ENCODE peak calls at places on chromosomes 6 and 20, in nine cellular contexts. One of them, this sample, is unnamed.

GRCh38 chr6:34465551-34466241 is at the start of gene PACSIN1:
- DNase-seq in WTC11: peak; percentile 73
- DNase-seq in cardiac fibroblast: no peak
- DNase-seq in GM13976: peak; percentile 68
- DNase-seq in A549: no peak
- DNase-seq in AG10803: no peak
- DNase-seq in endodermal cell: peak; percentile 92
- DNase-seq in fibroblast of the aortic adventitia: no peak
- DNase-seq in tibial artery: no peak
- DNase-seq in this sample: no peak

GRCh38 chr6:159174263-159174974 is 5.2 kb downstream of the FNDC1 start:
- DNase-seq in WTC11: peak; percentile 83
- DNase-seq in cardiac fibroblast: peak; percentile 78
- DNase-seq in GM13976: peak; percentile 79
- DNase-seq in A549: peak; percentile 53
- DNase-seq in AG10803: peak; percentile 77
- DNase-seq in endodermal cell: peak; percentile 93
- DNase-seq in fibroblast of the aortic adventitia: peak; percentile 81
- DNase-seq in tibial artery: peak; percentile 65
- DNase-seq in this sample: no peak

GRCh38 chr6:43683708-43684455 is 3.7 kb downstream of the MRPS18A start:
- DNase-seq in WTC11: no peak
- DNase-seq in cardiac fibroblast: no peak
- DNase-seq in GM13976: no peak
- DNase-seq in A549: no peak
- DNase-seq in AG10803: no peak
- DNase-seq in endodermal cell: no peak
- DNase-seq in fibroblast of the aortic adventitia: no peak
- DNase-seq in tibial artery: no peak
- DNase-seq in this sample: no peak

GRCh38 chr20:58389324-58389967 is 417 bp downstream of the VAPB start:
- DNase-seq in WTC11: peak; percentile 50
- DNase-seq in cardiac fibroblast: peak; percentile 40
- DNase-seq in GM13976: peak; percentile 49
- DNase-seq in A549: peak; percentile 42
- DNase-seq in AG10803: peak; percentile 49
- DNase-seq in endodermal cell: no peak
- DNase-seq in fibroblast of the aortic adventitia: no peak
- DNase-seq in tibial artery: peak; percentile 25
- DNase-seq in this sample: no peak

GRCh38 chr6:134422426-134423231 is 104.7 kb upstream of the SGK1 start:
- DNase-seq in WTC11: no peak
- DNase-seq in cardiac fibroblast: peak; percentile 99
- DNase-seq in GM13976: no peak
- DNase-seq in A549: peak; percentile 85
- DNase-seq in AG10803: peak; percentile 99
- DNase-seq in endodermal cell: no peak
- DNase-seq in fibroblast of the aortic adventitia: peak; percentile 99
- DNase-seq in tibial artery: no peak
- DNase-seq in this sample: peak; percentile 86

GRCh38 chr20:34829191-34829590 is 3.7 kb upstream of the NCOA6 start:
- DNase-seq in WTC11: no peak
- DNase-seq in cardiac fibroblast: no peak
- DNase-seq in GM13976: no peak
- DNase-seq in A549: peak; percentile 10
- DNase-seq in AG10803: no peak
- DNase-seq in endodermal cell: no peak
- DNase-seq in fibroblast of the aortic adventitia: no peak
- DNase-seq in tibial artery: no peak
- DNase-seq in this sample: no peak

GRCh38 chr6:68697394-68697793 is 62.3 kb downstream of the ADGRB3 start:
- DNase-seq in WTC11: no peak
- DNase-seq in cardiac fibroblast: no peak
- DNase-seq in GM13976: no peak
- DNase-seq in A549: no peak
- DNase-seq in AG10803: no peak
- DNase-seq in endodermal cell: no peak
- DNase-seq in fibroblast of the aortic adventitia: no peak
- DNase-seq in tibial artery: no peak
- DNase-seq in this sample: no peak

GRCh38 chr6:113995632-113996031 is 24.7 kb upstream of the HDAC2 start:
- DNase-seq in WTC11: no peak
- DNase-seq in cardiac fibroblast: peak; percentile 99
- DNase-seq in GM13976: no peak
- DNase-seq in A549: peak; percentile 58
- DNase-seq in AG10803: peak; percentile 97
- DNase-seq in endodermal cell: peak; percentile 70
- DNase-seq in fibroblast of the aortic adventitia: peak; percentile 95
- DNase-seq in tibial artery: no peak
- DNase-seq in this sample: peak; percentile 76

GRCh38 chr6:139763468-139764214 is 389.2 kb upstream of the CITED2 start:
- DNase-seq in WTC11: no peak
- DNase-seq in cardiac fibroblast: peak; percentile 74
- DNase-seq in GM13976: no peak
- DNase-seq in A549: no peak
- DNase-seq in AG10803: peak; percentile 64
- DNase-seq in endodermal cell: no peak
- DNase-seq in fibroblast of the aortic adventitia: no peak
- DNase-seq in tibial artery: no peak
- DNase-seq in this sample: no peak

GRCh38 chr6:139764498-139764986 is 390.1 kb upstream of the CITED2 start:
- DNase-seq in WTC11: no peak
- DNase-seq in cardiac fibroblast: peak; percentile 98
- DNase-seq in GM13976: peak; percentile 32
- DNase-seq in A549: peak; percentile 72
- DNase-seq in AG10803: peak; percentile 99
- DNase-seq in endodermal cell: peak; percentile 56
- DNase-seq in fibroblast of the aortic adventitia: peak; percentile 94
- DNase-seq in tibial artery: peak; percentile 26
- DNase-seq in this sample: no peak

GRCh38 chr6:139765825-139766285 is 391.4 kb upstream of the CITED2 start:
- DNase-seq in WTC11: no peak
- DNase-seq in cardiac fibroblast: peak; percentile 61
- DNase-seq in GM13976: no peak
- DNase-seq in A549: peak; percentile 64
- DNase-seq in AG10803: peak; percentile 33
- DNase-seq in endodermal cell: no peak
- DNase-seq in fibroblast of the aortic adventitia: peak; percentile 34
- DNase-seq in tibial artery: no peak
- DNase-seq in this sample: no peak

GRCh38 chr6:139766796-139767195 is 392.3 kb upstream of the CITED2 start:
- DNase-seq in WTC11: no peak
- DNase-seq in cardiac fibroblast: no peak
- DNase-seq in GM13976: no peak
- DNase-seq in A549: no peak
- DNase-seq in AG10803: no peak
- DNase-seq in endodermal cell: no peak
- DNase-seq in fibroblast of the aortic adventitia: no peak
- DNase-seq in tibial artery: no peak
- DNase-seq in this sample: no peak

GRCh38 chr6:139768196-139768595 is 393.7 kb upstream of the CITED2 start:
- DNase-seq in WTC11: no peak
- DNase-seq in cardiac fibroblast: no peak
- DNase-seq in GM13976: no peak
- DNase-seq in A549: no peak
- DNase-seq in AG10803: no peak
- DNase-seq in endodermal cell: no peak
- DNase-seq in fibroblast of the aortic adventitia: no peak
- DNase-seq in tibial artery: no peak
- DNase-seq in this sample: no peak
- TF ChIP-seq CTCF in WTC11: no peak
- TF ChIP-seq CTCF in cardiac fibroblast: no peak
- TF ChIP-seq CTCF in GM13976: no peak
- TF ChIP-seq CTCF in A549: no peak
- TF ChIP-seq CTCF in AG10803: no peak
- TF ChIP-seq CTCF in endodermal cell: no peak
- TF ChIP-seq CTCF in fibroblast of the aortic adventitia: no peak
- TF ChIP-seq CTCF in tibial artery: no peak
- TF ChIP-seq CTCF in this sample: no peak

GRCh38 chr6:71209206-71209605 is 79.4 kb upstream of the OGFRL1 start:
- DNase-seq in WTC11: no peak
- DNase-seq in cardiac fibroblast: no peak
- DNase-seq in GM13976: no peak
- DNase-seq in A549: no peak
- DNase-seq in AG10803: no peak
- DNase-seq in endodermal cell: no peak
- DNase-seq in fibroblast of the aortic adventitia: no peak
- DNase-seq in tibial artery: no peak
- DNase-seq in this sample: no peak

GRCh38 chr6:71203211-71203610 is 85.4 kb upstream of the OGFRL1 start:
- DNase-seq in WTC11: no peak
- DNase-seq in cardiac fibroblast: no peak
- DNase-seq in GM13976: no peak
- DNase-seq in A549: no peak
- DNase-seq in AG10803: no peak
- DNase-seq in endodermal cell: no peak
- DNase-seq in fibroblast of the aortic adventitia: no peak
- DNase-seq in tibial artery: no peak
- DNase-seq in this sample: no peak

GRCh38 chr6:71206086-71206485 is 82.5 kb upstream of the OGFRL1 start:
- DNase-seq in WTC11: no peak
- DNase-seq in cardiac fibroblast: no peak
- DNase-seq in GM13976: no peak
- DNase-seq in A549: no peak
- DNase-seq in AG10803: no peak
- DNase-seq in endodermal cell: no peak
- DNase-seq in fibroblast of the aortic adventitia: no peak
- DNase-seq in tibial artery: no peak
- DNase-seq in this sample: no peak

GRCh38 chr6:71204741-71205140 is 83.9 kb upstream of the OGFRL1 start:
- DNase-seq in WTC11: no peak
- DNase-seq in cardiac fibroblast: no peak
- DNase-seq in GM13976: no peak
- DNase-seq in A549: no peak
- DNase-seq in AG10803: peak; percentile 5
- DNase-seq in endodermal cell: no peak
- DNase-seq in fibroblast of the aortic adventitia: no peak
- DNase-seq in tibial artery: no peak
- DNase-seq in this sample: no peak

DNA sequence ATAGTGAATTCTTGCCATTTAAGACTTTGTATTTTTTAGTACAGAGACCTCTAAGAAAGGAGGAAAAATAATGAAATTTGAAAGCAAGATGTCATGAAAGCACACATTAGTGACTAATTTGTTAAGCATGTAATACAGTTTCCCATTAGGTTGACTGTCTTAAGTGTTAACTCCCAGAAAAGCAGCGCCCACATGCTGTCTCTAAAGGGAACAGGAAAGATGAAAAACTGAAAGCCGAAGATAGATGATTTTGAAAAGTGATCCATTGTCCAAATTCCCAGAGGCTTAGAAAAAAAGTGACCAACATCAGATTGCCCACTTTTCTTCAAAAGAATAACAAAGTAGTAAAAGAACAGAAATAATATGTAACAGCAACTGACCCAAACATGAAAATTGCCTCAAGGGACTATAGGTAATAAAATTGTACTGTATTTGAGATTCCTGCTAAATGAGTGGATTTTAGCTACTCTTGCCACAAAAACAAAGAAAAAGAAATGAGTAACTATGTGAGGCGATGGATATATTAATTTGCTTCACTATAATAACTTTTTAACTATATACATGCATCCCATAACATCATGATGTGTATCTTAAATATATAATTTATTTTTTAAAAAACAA is 83.2 kb upstream of the OGFRL1 start:
- DNase-seq in WTC11: no peak
- DNase-seq in cardiac fibroblast: peak; percentile 68
- DNase-seq in GM13976: no peak
- DNase-seq in A549: no peak
- DNase-seq in AG10803: peak; percentile 56
- DNase-seq in endodermal cell: no peak
- DNase-seq in fibroblast of the aortic adventitia: no peak
- DNase-seq in tibial artery: no peak
- DNase-seq in this sample: no peak
- TF ChIP-seq CTCF in WTC11: no peak
- TF ChIP-seq CTCF in cardiac fibroblast: peak; percentile 3
- TF ChIP-seq CTCF in GM13976: no peak
- TF ChIP-seq CTCF in A549: no peak
- TF ChIP-seq CTCF in AG10803: peak; percentile 10
- TF ChIP-seq CTCF in endodermal cell: no peak
- TF ChIP-seq CTCF in fibroblast of the aortic adventitia: no peak
- TF ChIP-seq CTCF in tibial artery: no peak
- TF ChIP-seq CTCF in this sample: no peak

GRCh38 chr20:61742097-61742805 is 323.4 kb downstream of the TAF4 start:
- DNase-seq in WTC11: no peak
- DNase-seq in cardiac fibroblast: no peak
- DNase-seq in GM13976: no peak
- DNase-seq in A549: no peak
- DNase-seq in AG10803: no peak
- DNase-seq in endodermal cell: no peak
- DNase-seq in fibroblast of the aortic adventitia: no peak
- DNase-seq in tibial artery: no peak
- DNase-seq in this sample: no peak
- TF ChIP-seq CTCF in WTC11: no peak
- TF ChIP-seq CTCF in cardiac fibroblast: no peak
- TF ChIP-seq CTCF in GM13976: no peak
- TF ChIP-seq CTCF in A549: no peak
- TF ChIP-seq CTCF in AG10803: no peak
- TF ChIP-seq CTCF in endodermal cell: peak; percentile 49
- TF ChIP-seq CTCF in fibroblast of the aortic adventitia: no peak
- TF ChIP-seq CTCF in tibial artery: no peak
- TF ChIP-seq CTCF in this sample: no peak

GRCh38 chr20:36682311-36682710 is 36.3 kb upstream of the SLA2 start:
- DNase-seq in WTC11: no peak
- DNase-seq in cardiac fibroblast: no peak
- DNase-seq in GM13976: no peak
- DNase-seq in A549: no peak
- DNase-seq in AG10803: no peak
- DNase-seq in endodermal cell: no peak
- DNase-seq in fibroblast of the aortic adventitia: no peak
- DNase-seq in tibial artery: no peak
- DNase-seq in this sample: no peak

GRCh38 chr20:36672991-36673390 is 27.0 kb upstream of the SLA2 start:
- DNase-seq in WTC11: no peak
- DNase-seq in cardiac fibroblast: no peak
- DNase-seq in GM13976: no peak
- DNase-seq in A549: no peak
- DNase-seq in AG10803: no peak
- DNase-seq in endodermal cell: no peak
- DNase-seq in fibroblast of the aortic adventitia: no peak
- DNase-seq in tibial artery: no peak
- DNase-seq in this sample: no peak

GRCh38 chr20:36676701-36677421 is 30.9 kb upstream of the SLA2 start:
- DNase-seq in WTC11: peak; percentile 92
- DNase-seq in cardiac fibroblast: no peak
- DNase-seq in GM13976: no peak
- DNase-seq in A549: peak; percentile 61
- DNase-seq in AG10803: no peak
- DNase-seq in endodermal cell: peak; percentile 98
- DNase-seq in fibroblast of the aortic adventitia: no peak
- DNase-seq in tibial artery: no peak
- DNase-seq in this sample: no peak

DNA sequence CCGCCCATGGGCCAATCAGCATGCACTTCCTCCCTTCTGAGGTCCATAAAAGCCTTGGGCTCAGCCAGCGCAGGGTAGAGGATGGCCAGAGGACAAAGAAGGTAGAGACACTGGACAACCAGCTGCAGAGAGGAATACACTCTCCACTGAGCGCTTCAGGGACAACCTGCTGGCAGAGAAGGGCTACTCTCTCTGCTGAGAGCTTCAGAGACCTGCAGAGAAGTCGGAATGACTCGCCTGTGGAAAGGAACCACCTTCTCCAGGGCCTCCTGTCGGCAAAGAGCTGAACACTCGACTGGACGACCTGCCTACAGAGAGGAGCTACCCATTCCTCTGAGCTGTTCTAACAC is 31.4 kb upstream of the SLA2 start:
- DNase-seq in WTC11: no peak
- DNase-seq in cardiac fibroblast: no peak
- DNase-seq in GM13976: no peak
- DNase-seq in A549: no peak
- DNase-seq in AG10803: no peak
- DNase-seq in endodermal cell: no peak
- DNase-seq in fibroblast of the aortic adventitia: no peak
- DNase-seq in tibial artery: no peak
- DNase-seq in this sample: no peak
- TF ChIP-seq CTCF in WTC11: no peak
- TF ChIP-seq CTCF in cardiac fibroblast: no peak
- TF ChIP-seq CTCF in GM13976: no peak
- TF ChIP-seq CTCF in A549: no peak
- TF ChIP-seq CTCF in AG10803: no peak
- TF ChIP-seq CTCF in endodermal cell: peak; percentile 62
- TF ChIP-seq CTCF in fibroblast of the aortic adventitia: no peak
- TF ChIP-seq CTCF in tibial artery: no peak
- TF ChIP-seq CTCF in this sample: no peak

This sample was measured in AG09319.